ENCODE peak calls at places on chromosomes 4 and X, in nine cellular contexts. L, F, W, P, I, D, V, O and M are unnamed samples.

GRCh38 chr4:106707776-106708603 is 328.1 kb downstream of the DKK2 start:
- DNase-seq in L (no peak), F (no peak), W (no peak), P (peak), I (no peak), D (no peak), V (peak), O (no peak), M (no peak)

GRCh38 chr4:11223261-11223660 is 205.4 kb downstream of the HS3ST1 start:
- DNase-seq in L (no peak), F (no peak), W (peak), P (no peak), I (no peak), D (no peak), V (no peak), O (no peak), M (no peak)

GRCh38 chr4:6369511-6369910 is 99.9 kb downstream of the WFS1 start:
- DNase-seq in L (peak), F (no peak), W (no peak), P (no peak), I (no peak), D (no peak), V (no peak), O (no peak), M (no peak)

GRCh38 chr4:8900588-8900987 is 28.9 kb upstream of the HMX1 start:
- DNase-seq in L (no peak), F (no peak), W (no peak), P (no peak), I (peak), D (no peak), V (no peak), O (no peak), M (no peak)

GRCh38 chr4:673349-674091 is 556 bp downstream of the ATP5ME start:
- DNase-seq in L (peak), F (no peak), W (peak), P (peak), I (peak), D (peak), V (no peak), O (no peak), M (no peak)

GRCh38 chrX:103343105-103343504 is 13.1 kb downstream of the TCEAL7 start:
- DNase-seq in L (no peak), F (no peak), W (peak), P (peak), I (no peak), D (peak), V (peak), O (no peak), M (no peak)

GRCh38 chr4:185246453-185246852 is 37.1 kb downstream of the SNX25 start:
- DNase-seq in L (no peak), F (no peak), W (no peak), P (no peak), I (no peak), D (no peak), V (peak), O (no peak), M (no peak)

GRCh38 chr4:29711226-29711625 is 1008.9 kb upstream of the PCDH7 start:
- DNase-seq in L (no peak), F (peak), W (no peak), P (no peak), I (no peak), D (no peak), V (no peak), O (no peak), M (no peak)

GRCh38 chr4:18439306-18439705 is 417.8 kb upstream of the LCORL start:
- DNase-seq in L (no peak), F (no peak), W (no peak), P (no peak), I (no peak), D (no peak), V (no peak), O (no peak), M (no peak)

GRCh38 chrX:118758511-118758910 is 31.1 kb downstream of the IL13RA1 start:
- DNase-seq in L (no peak), F (no peak), W (no peak), P (no peak), I (no peak), D (no peak), V (no peak), O (no peak), M (no peak)

GRCh38 chrX:120308959-120309872 is 2.0 kb downstream of the TMEM255A start:
- DNase-seq in L (peak), F (peak), W (peak), P (peak), I (peak), D (peak), V (peak), O (peak), M (no peak)

GRCh38 chr4:155777971-155778710 is 19.3 kb downstream of the GUCY1B1 start:
- DNase-seq in L (no peak), F (no peak), W (no peak), P (peak), I (no peak), D (no peak), V (peak), O (peak), M (no peak)

GRCh38 chr4:155774033-155774432 is 15.2 kb downstream of the GUCY1B1 start:
- DNase-seq in L (no peak), F (no peak), W (no peak), P (no peak), I (no peak), D (no peak), V (no peak), O (no peak), M (no peak)

GRCh38 chr4:155772459-155773195 is 13.8 kb downstream of the GUCY1B1 start:
- DNase-seq in L (no peak), F (no peak), W (no peak), P (no peak), I (no peak), D (no peak), V (no peak), O (no peak), M (no peak)

GRCh38 chr4:155769092-155769491 is 10.3 kb downstream of the GUCY1B1 start:
- DNase-seq in L (no peak), F (peak), W (no peak), P (no peak), I (no peak), D (no peak), V (no peak), O (no peak), M (no peak)

GRCh38 chr4:155773196-155773800 is 14.5 kb downstream of the GUCY1B1 start:
- DNase-seq in L (no peak), F (no peak), W (no peak), P (no peak), I (no peak), D (no peak), V (no peak), O (no peak), M (no peak)
- TF ChIP-seq CTCF in L (no peak), F (no peak), W (no peak), P (no peak), I (no peak), D (no peak), V (no peak), O (no peak), M (no peak)

DNA sequence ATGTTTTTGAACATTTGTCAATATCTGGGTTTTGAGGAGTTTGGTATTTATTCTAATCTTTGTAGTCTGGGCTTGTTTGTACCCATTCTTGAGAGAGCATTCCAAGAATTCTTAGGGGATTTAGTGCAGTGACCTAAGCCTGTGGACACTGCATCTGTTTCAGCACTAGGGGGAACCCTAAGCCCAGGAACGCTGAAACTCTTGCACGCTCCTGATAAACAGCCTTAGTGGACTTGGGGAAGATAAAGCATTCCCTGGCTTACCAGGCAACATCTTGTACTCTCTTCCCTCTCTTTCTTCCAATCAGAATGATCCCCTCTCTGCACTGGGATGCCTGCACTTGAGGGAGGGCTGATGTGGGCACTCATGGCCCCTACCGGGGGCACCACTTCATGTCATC is 654.9 kb upstream of the HTR2C start:
- DNase-seq in L (no peak), F (no peak), W (peak), P (peak), I (no peak), D (no peak), V (peak), O (peak), M (no peak)
- TF ChIP-seq CTCF in L (no peak), F (no peak), W (peak), P (peak), I (peak), D (no peak), V (peak), O (peak), M (peak)

GRCh38 chrX:68705986-68706385 is 58.5 kb downstream of the STARD8 start:
- DNase-seq in L (peak), F (no peak), W (no peak), P (no peak), I (peak), D (no peak), V (no peak), O (no peak), M (no peak)

GRCh38 chrX:68714856-68715255 is 67.4 kb downstream of the STARD8 start:
- DNase-seq in L (peak), F (no peak), W (no peak), P (no peak), I (peak), D (no peak), V (no peak), O (no peak), M (no peak)

GRCh38 chrX:68708503-68709290 is 61.2 kb downstream of the STARD8 start:
- DNase-seq in L (peak), F (no peak), W (peak), P (no peak), I (peak), D (no peak), V (peak), O (no peak), M (no peak)

GRCh38 chrX:68711845-68712244 is 64.4 kb downstream of the STARD8 start:
- DNase-seq in L (peak), F (no peak), W (no peak), P (no peak), I (peak), D (no peak), V (no peak), O (no peak), M (no peak)

DNA sequence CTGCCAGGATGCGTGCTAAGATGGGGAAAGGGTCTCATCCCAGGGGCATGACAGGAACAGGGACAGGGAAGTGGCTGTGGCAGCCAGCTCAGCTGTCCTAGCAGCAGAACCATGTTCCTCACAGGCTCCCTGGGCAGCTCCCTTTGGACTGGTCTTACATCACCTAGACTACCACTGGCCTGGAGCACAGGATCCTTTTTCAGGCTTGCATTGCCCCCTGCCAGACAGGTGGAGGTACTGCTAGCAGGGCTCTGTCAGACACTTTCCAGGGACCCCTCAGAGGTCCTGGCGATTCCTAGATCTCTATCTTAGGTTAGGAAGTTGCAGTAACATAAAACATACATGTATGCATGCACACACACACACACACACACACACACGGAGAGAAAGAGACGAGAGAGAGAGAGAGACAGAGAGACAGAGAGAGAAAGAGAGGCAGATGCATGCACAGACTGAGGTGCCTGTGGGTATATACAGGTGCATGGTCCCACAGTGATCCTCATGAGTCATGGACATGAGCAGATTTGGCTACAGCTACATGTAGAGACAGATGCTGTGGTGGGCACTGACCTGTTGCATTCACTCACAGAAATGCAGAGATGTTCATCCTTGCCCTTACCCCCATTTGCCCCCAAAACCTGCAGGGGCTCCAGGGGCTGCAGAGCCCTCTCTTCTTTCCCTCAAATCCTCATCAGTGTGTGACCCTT is 63.6 kb downstream of the STARD8 start:
- DNase-seq in L (peak), F (no peak), W (peak), P (peak), I (peak), D (no peak), V (peak), O (peak), M (no peak)
- TF ChIP-seq CTCF in L (peak), F (peak), W (peak), P (peak), I (peak), D (peak), V (peak), O (peak), M (peak)

GRCh38 chrX:127884921-127885320 is 167.3 kb downstream of the ACTRT1 start:
- DNase-seq in L (no peak), F (no peak), W (no peak), P (no peak), I (no peak), D (no peak), V (no peak), O (no peak), M (no peak)
- TF ChIP-seq CTCF in L (no peak), F (no peak), W (no peak), P (no peak), I (no peak), D (no peak), V (no peak), O (no peak), M (no peak)

GRCh38 chr4:115042496-115042895 is 70.9 kb downstream of the NDST4 start:
- DNase-seq in L (no peak), F (no peak), W (peak), P (no peak), I (no peak), D (no peak), V (no peak), O (no peak), M (no peak)
- TF ChIP-seq CTCF in L (no peak), F (peak), W (peak), P (no peak), I (no peak), D (no peak), V (peak), O (no peak), M (peak)

GRCh38 chrX:21374163-21374993 is at the start of gene CNKSR2:
- DNase-seq in L (peak), F (no peak), W (peak), P (peak), I (peak), D (no peak), V (peak), O (no peak), M (no peak)

GRCh38 chrX:21374994-21375794 is 976 bp downstream of the CNKSR2 start:
- DNase-seq in L (peak), F (no peak), W (peak), P (no peak), I (peak), D (no peak), V (no peak), O (no peak), M (no peak)

GRCh38 chrX:21373637-21374162 is 518 bp upstream of the CNKSR2 start:
- DNase-seq in L (no peak), F (no peak), W (peak), P (no peak), I (no peak), D (no peak), V (no peak), O (no peak), M (no peak)

GRCh38 chrX:21376636-21377035 is 2.4 kb downstream of the CNKSR2 start:
- DNase-seq in L (no peak), F (no peak), W (no peak), P (no peak), I (no peak), D (no peak), V (no peak), O (no peak), M (no peak)

GRCh38 chrX:21375795-21376069 is 1.5 kb downstream of the CNKSR2 start:
- DNase-seq in L (no peak), F (no peak), W (peak), P (no peak), I (no peak), D (no peak), V (no peak), O (no peak), M (no peak)
- TF ChIP-seq CTCF in L (no peak), F (no peak), W (peak), P (no peak), I (no peak), D (no peak), V (no peak), O (no peak), M (no peak)

DNA sequence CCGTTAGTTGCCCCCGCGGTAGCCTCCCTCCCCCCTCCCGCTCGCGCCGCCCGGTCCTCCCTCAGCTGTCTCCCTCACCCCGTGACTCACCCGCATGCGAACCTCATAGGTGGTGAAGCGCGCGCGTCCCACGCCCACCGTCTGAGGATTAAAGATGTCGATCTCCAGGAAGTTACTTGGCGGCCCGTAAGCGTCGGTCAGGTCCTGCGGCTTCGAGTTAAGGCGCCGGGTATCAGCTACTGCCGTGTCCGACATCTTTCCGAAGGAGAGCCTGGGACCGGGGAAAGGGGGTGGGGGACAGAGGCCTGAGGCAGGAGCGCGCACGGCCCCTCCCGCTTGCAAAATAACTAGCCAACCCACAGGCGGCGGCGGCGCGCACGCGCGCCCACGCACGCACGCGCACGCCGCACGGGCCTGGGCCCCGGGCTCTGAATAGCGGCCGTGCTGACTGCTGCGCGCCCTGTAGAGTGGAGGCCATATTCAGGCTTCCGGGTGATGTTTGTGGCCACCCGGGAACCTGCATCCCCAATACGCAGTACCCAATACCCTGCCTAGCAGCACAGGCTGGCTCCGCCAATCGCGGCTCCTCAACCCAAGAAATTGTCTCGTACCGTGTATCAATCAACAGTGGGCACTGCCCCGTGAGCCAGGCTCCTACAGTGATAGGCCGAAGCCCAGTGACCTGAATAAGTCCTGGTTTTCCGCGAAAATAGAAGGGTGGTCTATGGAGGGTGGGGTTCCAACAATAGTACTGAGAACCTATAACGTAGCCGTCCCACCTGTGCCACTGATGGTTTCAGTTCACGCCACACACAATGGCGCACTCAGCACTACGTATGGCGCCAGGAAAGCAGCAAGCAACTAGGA is at the start of gene SNX12:
- DNase-seq in L (peak), F (peak), W (peak), P (peak), I (peak), D (peak), V (peak), O (peak), M (peak)
- TF ChIP-seq CTCF in L (no peak), F (no peak), W (no peak), P (no peak), I (no peak), D (no peak), V (no peak), O (no peak), M (no peak)

GRCh38 chr4:125762537-125762936 is 447.8 kb downstream of the FAT4 start:
- DNase-seq in L (no peak), F (no peak), W (no peak), P (no peak), I (no peak), D (no peak), V (peak), O (no peak), M (no peak)
- TF ChIP-seq CTCF in L (no peak), F (peak), W (peak), P (peak), I (no peak), D (no peak), V (peak), O (peak), M (peak)